ENCODE peak calls at places on chromosomes 2 and 18, in six cellular contexts. M is upper lobe of left lung, O is A549, P is sigmoid colon, W is ovary, J is K562. D is an unnamed sample.

GRCh38 chr2:71779306-71779855 is 326.0 kb downstream of the DYSF start:
- DNase-seq in M (no peak), J (no peak), W (peak), O (no peak), P (no peak), D (no peak)

GRCh38 chr2:218893349-218894167 is 12.9 kb downstream of the WNT10A start:
- DNase-seq in J (no peak), O (no peak), P (no peak), W (no peak), M (no peak), D (no peak)

GRCh38 chr2:19358242-19359020 is at the start of gene OSR1:
- DNase-seq in J (no peak), O (peak), M (peak), P (peak), W (peak), D (peak)

GRCh38 chr18:33201509-33201926 is 239.0 kb downstream of the CCDC178 start:
- DNase-seq in P (no peak), W (no peak), M (no peak), J (peak), O (no peak), D (no peak)

GRCh38 chr2:221673248-221673647 is 101.1 kb upstream of the EPHA4 start:
- DNase-seq in O (no peak), J (no peak), M (no peak), W (no peak), P (no peak), D (no peak)

GRCh38 chr2:17830053-17831034 is 14.1 kb downstream of the MSGN1 start:
- DNase-seq in P (no peak), J (peak), W (no peak), O (peak), M (peak), D (peak)

GRCh38 chr2:11703700-11704099 is 33.7 kb upstream of the NTSR2 start:
- DNase-seq in J (no peak), O (no peak), P (no peak), M (no peak), W (no peak), D (no peak)

GRCh38 chr2:67453365-67453764 is 56.2 kb downstream of the ETAA1 start:
- DNase-seq in W (no peak), P (no peak), O (no peak), J (no peak), M (no peak), D (no peak)

GRCh38 chr2:237724811-237725478 is 73.6 kb upstream of the RBM44 start:
- DNase-seq in J (no peak), P (no peak), M (no peak), W (no peak), O (no peak), D (peak)

GRCh38 chr2:112577756-112578155 is 6.7 kb upstream of the CHCHD5 start:
- DNase-seq in M (no peak), P (no peak), W (no peak), O (no peak), J (no peak), D (no peak)

GRCh38 chr2:100757621-100758394 is 62.1 kb upstream of the NPAS2 start:
- DNase-seq in P (peak), J (no peak), M (no peak), O (peak), W (no peak), D (no peak)

GRCh38 chr2:216635701-216636541 is 2.7 kb downstream of the IGFBP2 start:
- DNase-seq in J (no peak), O (no peak), P (no peak), W (no peak), M (no peak), D (peak)

GRCh38 chr2:238811765-238812164 is 36.1 kb upstream of the TWIST2 start:
- DNase-seq in W (no peak), J (no peak), P (no peak), O (no peak), M (no peak), D (no peak)

GRCh38 chr2:47403829-47404228 is 873 bp downstream of the MSH2 start:
- DNase-seq in O (peak), W (no peak), M (no peak), J (peak), P (no peak), D (peak)

GRCh38 chr2:104825124-104825865 is 28.6 kb upstream of the POU3F3 start:
- DNase-seq in P (no peak), W (no peak), J (no peak), M (no peak), O (no peak), D (no peak)

GRCh38 chr2:72999729-73000725 is 71.5 kb downstream of the SFXN5 start:
- DNase-seq in M (no peak), W (no peak), J (peak), O (no peak), P (no peak), D (no peak)

GRCh38 chr2:224517963-224518362 is 67.2 kb downstream of the CUL3 start:
- DNase-seq in M (no peak), O (no peak), J (no peak), P (no peak), W (no peak), D (no peak)

GRCh38 chr2:208929489-208929864 is 494.4 kb upstream of the MAP2 start:
- DNase-seq in O (no peak), P (no peak), W (no peak), M (no peak), J (peak), D (no peak)

GRCh38 chr18:46623541-46623940 is 33.5 kb downstream of the LOXHD1 start:
- DNase-seq in P (no peak), M (peak), W (no peak), J (no peak), O (no peak), D (no peak)

DNA sequence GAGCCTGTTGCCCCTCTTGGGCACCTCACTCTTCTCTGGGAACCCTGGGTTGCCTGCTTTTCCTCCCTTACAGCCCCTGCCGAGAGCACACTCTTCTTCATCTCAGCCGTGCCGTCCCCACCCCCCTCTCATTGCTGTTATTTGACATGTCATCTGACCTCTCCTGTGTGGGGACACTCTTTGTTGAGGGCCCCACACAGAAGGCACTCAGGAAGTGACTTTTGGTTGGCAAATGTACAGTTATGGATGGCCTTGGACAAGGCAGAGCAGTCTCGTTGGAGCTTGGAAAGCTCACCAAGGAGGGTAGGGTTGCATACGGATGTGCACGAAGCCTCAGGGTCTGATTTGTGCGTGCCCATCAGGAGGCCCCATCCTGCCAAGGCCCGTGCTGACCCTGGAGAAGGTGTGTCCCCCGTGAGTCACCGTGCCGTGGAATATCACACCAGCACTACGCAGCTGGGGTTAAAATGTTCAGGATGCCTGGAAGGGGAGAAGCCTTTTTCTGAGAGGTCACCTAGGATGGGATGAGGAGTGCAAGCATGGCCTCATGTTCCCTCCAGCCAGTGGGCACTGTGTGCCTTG is 93.9 kb downstream of the CTIF start:
- DNase-seq in J (no peak), M (no peak), W (no peak), O (no peak), P (peak), D (no peak)
- TF ChIP-seq EP300 in J (no peak), M (no peak), W (no peak), O (no peak), P (no peak), D (no peak)

DNA sequence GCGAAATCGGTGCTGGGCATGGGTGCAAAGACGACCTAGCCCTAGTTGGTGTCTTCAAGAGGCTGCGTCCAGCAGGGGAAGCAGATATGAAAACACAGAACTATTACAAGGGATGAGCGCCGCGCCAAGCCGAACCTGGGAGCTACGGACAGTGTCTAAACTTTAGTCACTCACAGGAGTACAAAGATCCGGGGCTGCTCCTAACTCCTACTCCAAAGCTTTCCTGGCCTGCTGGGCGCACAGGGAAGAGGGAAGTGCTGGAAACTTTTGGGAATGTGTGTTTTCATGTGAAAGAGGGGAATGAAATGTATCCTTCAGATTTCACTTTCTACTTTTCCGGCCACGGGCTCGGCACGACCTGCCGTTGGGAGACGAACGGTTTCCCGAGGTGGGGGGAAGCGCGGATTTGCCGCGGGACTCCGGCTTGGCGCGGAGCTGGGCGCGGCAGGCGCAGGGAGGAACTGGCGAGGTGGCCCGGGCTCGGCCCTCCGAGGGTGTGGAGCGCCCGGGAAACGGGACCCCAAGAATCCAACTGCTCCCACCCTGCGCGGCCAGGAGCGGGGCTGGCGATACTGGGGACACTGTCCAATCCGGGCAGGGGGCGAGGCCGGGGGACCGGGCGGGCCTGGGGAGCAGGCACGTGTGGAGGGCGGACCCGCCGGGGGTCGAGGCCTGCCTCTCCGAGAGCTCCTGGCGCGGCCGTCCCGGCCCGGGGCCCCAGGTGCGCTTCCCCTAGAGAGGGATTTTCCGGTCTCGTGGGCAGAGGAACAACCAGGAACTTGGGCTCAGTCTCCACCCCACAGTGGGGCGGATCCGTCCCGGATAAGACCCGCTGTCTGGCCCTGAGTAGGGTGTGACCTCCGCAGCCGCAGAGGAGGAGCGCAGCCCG is at the start of gene ANXA4:
- DNase-seq in O (peak), P (peak), J (peak), W (peak), M (peak), D (peak)
- TF ChIP-seq POLR2A in O (peak), P (peak), J (peak), W (peak), M (peak), D (peak)

DNA sequence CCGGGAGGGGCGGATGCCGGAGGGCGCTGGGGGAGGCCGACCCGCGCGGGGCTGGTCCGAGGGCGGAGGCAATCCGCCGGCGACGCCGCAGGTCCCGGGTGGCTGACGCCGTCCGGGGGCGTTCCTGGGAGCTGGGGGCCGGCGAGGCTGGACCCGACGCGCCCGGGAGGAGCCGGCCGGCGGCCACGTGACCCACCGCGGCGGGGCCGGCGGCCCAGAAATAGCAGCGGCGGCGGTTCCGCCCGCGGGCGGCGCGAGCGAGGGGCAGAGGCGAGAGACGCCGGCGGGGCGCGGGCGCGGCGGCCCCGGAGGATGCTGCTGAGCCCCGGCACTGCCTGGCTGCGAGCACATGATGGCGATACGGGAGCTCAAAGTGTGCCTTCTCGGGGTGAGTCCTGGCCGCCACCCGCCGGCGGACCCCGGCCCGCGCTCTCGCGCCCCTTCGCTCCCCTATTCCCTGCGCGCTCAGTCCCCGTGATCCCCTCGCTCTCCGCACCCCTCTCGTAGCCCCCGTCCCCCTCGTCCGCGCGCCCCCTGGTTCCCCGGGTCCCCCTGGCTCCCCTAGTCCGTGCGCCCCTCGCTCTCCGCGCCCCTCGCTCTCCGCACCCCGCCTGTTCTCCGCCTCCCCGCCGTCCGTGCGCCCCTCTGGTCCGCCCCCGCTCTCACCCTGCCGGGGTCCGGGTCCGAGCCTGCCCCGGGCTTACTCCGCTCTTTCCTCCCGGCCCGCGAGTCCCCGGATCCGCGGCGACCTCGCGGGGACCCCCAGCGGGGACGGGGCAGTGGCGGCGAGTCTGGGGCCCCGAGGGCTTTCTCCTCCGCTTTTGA is at the start of gene RAB31:
- DNase-seq in J (peak), P (peak), O (peak), M (peak), W (peak), D (peak)
- H3K27ac ChIP-seq in J (peak), P (peak), O (peak), M (peak), W (peak), D (peak)

DNA sequence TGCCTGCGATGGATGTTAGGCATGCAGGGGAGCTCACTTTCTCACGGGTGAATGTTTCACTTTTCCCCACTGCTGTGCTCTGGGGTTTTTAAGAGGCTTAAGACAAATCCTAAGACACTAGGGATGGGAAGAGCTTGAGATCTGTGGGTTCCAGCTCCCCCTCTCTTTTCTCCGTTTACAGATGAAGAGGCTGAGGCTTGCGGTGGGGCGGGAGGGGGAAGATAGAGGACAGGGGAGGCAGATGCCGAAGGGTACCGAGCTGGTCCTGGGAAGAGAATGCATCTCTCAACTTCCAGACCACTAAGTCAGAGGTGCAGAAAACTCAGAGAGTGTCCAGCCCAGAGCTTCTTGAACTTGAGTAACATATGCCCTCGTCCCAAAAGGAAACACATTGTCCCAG is 8.2 kb upstream of the ATOH8 start:
- DNase-seq in W (no peak), P (no peak), J (no peak), O (no peak), M (no peak), D (no peak)
- TF ChIP-seq EP300 in W (no peak), P (no peak), J (no peak), O (no peak), M (no peak), D (no peak)

DNA sequence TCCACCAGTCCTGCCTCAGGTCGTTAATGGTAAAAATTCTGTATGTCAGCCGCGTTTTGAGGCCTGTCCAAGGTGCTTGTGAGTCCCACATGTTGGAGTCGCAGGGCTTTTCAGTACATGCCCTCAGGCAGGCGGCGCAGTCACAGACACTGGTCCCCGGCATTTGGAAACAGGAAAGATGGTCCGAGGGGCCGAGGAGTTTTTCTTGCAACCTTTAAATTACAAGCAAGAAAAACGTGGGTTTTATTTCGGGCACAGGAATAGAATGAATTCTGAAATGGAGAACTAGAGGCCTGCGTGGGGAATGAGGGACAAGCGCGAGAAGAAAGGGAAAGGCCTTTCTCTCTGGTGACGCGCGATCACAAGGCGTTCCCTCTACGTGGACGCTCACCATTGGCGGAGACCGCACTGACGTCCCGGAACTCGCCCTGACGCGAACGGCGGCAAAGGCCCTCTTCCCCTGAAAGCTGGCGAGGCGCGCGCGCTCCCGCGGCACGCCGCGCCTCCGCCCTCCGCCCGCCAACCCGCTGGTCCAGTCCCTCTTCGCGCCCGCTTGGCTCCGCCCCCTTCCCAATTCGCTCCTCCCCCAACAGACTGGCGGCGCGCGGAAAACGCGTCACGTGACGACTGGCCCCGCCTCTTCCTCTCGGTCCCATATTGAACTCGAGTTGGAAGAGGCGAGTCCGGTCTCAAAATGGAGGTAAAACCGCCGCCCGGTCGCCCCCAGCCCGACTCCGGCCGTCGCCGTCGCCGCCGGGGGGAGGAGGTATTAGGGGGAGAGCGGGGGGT is at the start of gene HNRNPA3:
- DNase-seq in J (peak), O (peak), M (peak), W (peak), P (peak), D (peak)
- TF ChIP-seq POLR2A in J (peak), O (peak), M (peak), W (peak), P (peak), D (no peak)

DNA sequence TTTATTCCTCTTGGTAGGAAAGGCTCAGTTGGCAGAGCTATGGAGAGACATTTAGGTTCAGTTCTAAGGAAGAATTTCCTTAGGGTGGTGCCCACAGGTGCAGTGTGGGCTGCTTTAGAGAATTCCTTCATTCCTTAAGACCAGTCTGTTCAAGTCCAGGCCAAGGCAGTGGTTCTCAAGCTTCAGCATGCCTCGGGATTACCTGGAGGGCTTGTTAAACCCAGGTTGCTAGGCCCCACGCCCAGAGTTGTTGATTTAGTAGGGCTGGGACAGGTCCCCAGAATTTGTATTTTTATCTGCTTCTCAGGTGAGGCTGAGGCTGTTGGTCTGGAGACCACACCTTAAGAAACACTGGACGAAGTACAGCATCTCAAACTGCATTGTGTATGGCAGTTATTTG is 68.9 kb downstream of the CERS6 start:
- DNase-seq in M (no peak), W (no peak), O (no peak), P (no peak), J (no peak), D (no peak)
- H3K27ac ChIP-seq in M (no peak), W (no peak), O (no peak), P (no peak), J (no peak), D (no peak)

GRCh38 chr2:29000954-29001353 is 19.9 kb downstream of the TOGARAM2 start:
- DNase-seq in M (no peak), J (no peak), O (no peak), W (no peak), P (no peak), D (no peak)
- TF ChIP-seq EP300 in M (no peak), J (no peak), O (no peak), W (no peak), P (no peak), D (no peak)

DNA sequence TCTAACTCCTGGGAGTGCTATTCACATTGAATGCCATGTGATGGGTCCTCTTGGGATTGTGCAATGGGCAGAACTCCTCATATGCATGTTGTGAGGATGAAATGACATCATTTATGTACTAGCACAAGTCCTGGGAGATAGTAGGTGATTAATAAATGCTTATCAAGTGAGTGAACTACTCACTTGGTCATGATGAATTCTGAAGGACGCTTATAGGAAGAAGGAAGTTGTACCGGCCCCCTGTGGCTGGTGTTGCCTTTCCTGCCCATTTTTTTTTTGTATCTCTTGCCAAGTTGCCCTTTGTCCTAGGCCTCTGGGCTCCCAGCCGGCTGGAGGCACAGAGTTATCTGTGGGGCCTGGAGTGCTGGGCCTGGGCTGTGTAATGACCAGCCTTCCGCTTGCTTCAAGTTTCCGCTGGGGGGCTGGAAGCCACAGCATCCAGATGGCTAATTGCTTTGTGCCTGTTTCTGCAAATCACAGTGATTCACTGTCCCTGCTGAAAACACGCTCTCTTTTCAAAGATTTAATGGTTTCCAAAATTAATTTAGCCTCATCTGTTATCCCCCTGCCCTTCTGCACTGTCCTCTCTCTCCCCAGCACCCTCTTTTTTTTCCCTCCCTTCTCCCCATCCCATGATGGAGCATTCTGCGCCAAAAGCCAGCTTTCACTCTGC is 33.7 kb upstream of the MRPL33 start:
- DNase-seq in O (no peak), P (no peak), W (no peak), M (no peak), J (no peak), D (peak)
- TF ChIP-seq POLR2A in O (no peak), P (no peak), W (no peak), M (no peak), J (no peak), D (no peak)